ENCODE peak calls at places on chromosomes 3 and 15, in five cellular contexts. M, W, U, H and R are unnamed samples.

GRCh38 chr3:38519000-38519399 is 22.9 kb downstream of the EXOG start:
- DNase-seq in M (peak), W (no peak), U (no peak), H (no peak), R (peak)

GRCh38 chr3:171833775-171834460 is 9.2 kb upstream of the TMEM212 start:
- DNase-seq in M (peak), W (peak), U (no peak), H (no peak), R (peak)

GRCh38 chr15:100383302-100384107 is 41.7 kb upstream of the ADAMTS17 start:
- DNase-seq in M (peak), W (no peak), U (no peak), H (no peak), R (peak)

GRCh38 chr15:77710637-77711036 is 77.9 kb upstream of the LINGO1 start:
- DNase-seq in M (no peak), W (no peak), U (no peak), H (no peak), R (no peak)

GRCh38 chr15:95405447-95405846 is 925.1 kb upstream of the NR2F2 start:
- DNase-seq in M (peak), W (peak), U (no peak), H (no peak), R (peak)

GRCh38 chr3:141279074-141279945 is 47.7 kb downstream of the PXYLP1 start:
- DNase-seq in M (peak), W (no peak), U (no peak), H (no peak), R (peak)

GRCh38 chr3:114799789-114800188 is 347.3 kb downstream of the ZBTB20 start:
- DNase-seq in M (no peak), W (no peak), U (no peak), H (no peak), R (no peak)

GRCh38 chr3:29853841-29854397 is 573.0 kb downstream of the RBMS3 start:
- DNase-seq in M (no peak), W (no peak), U (no peak), H (no peak), R (no peak)

GRCh38 chr15:56047354-56047753 is 53.9 kb upstream of the NEDD4 start:
- DNase-seq in M (peak), W (no peak), U (no peak), H (no peak), R (no peak)

GRCh38 chr3:59818033-59818936 is 768.5 kb upstream of the CFAP20DC start:
- DNase-seq in M (peak), W (peak), U (peak), H (peak), R (peak)

GRCh38 chr3:115792206-115792955 is 169.1 kb downstream of the GAP43 start:
- DNase-seq in M (peak), W (peak), U (no peak), H (no peak), R (no peak)

GRCh38 chr3:108183971-108184370 is 38.3 kb downstream of the IFT57 start:
- DNase-seq in M (no peak), W (no peak), U (no peak), H (no peak), R (no peak)

GRCh38 chr3:120767106-120767505 is 24.6 kb downstream of the GTF2E1 start:
- DNase-seq in M (peak), W (no peak), U (no peak), H (no peak), R (peak)

GRCh38 chr15:39204031-39204430 is 376.8 kb upstream of the THBS1 start:
- DNase-seq in M (no peak), W (peak), U (no peak), H (no peak), R (no peak)

GRCh38 chr15:70098170-70098460 is 398 bp upstream of the TLE3 start:
- DNase-seq in M (no peak), W (no peak), U (no peak), H (no peak), R (no peak)

GRCh38 chr15:98266295-98266694 is 305.8 kb downstream of the ARRDC4 start:
- DNase-seq in M (no peak), W (no peak), U (no peak), H (no peak), R (no peak)

GRCh38 chr3:11240496-11240895 is 31.7 kb upstream of the ATG7 start:
- DNase-seq in M (no peak), W (no peak), U (no peak), H (no peak), R (no peak)

GRCh38 chr3:64351713-64352595 is 126.7 kb upstream of the PRICKLE2 start:
- DNase-seq in M (peak), W (peak), U (no peak), H (no peak), R (no peak)

GRCh38 chr3:178201714-178202113 is 334.5 kb upstream of the KCNMB2 start:
- DNase-seq in M (no peak), W (no peak), U (no peak), H (no peak), R (no peak)

GRCh38 chr3:60803156-60803555 is 448.1 kb downstream of the FHIT start:
- DNase-seq in M (no peak), W (no peak), U (no peak), H (no peak), R (no peak)

GRCh38 chr3:65200312-65200711 is 512.5 kb upstream of the ADAMTS9 start:
- DNase-seq in M (no peak), W (no peak), U (no peak), H (no peak), R (no peak)

GRCh38 chr3:170357920-170358854 is 672 bp downstream of the SKIL start:
- DNase-seq in M (peak), W (peak), U (peak), H (peak), R (peak)

GRCh38 chr3:167228135-167228534 is 152.0 kb downstream of the ZBBX start:
- DNase-seq in M (peak), W (peak), U (peak), H (no peak), R (no peak)

GRCh38 chr3:17772556-17772955 is 30.1 kb upstream of the TBC1D5 start:
- DNase-seq in M (no peak), W (no peak), U (no peak), H (no peak), R (no peak)